ENCODE peak calls at places on chromosomes 7 and 10, in six cellular contexts. A is T-helper 1 cell; Q is sigmoid colon; O is KBM-7; W is activated naive CD4-positive, alpha-beta T cell treated with anti-CD3 and anti-CD28 coated beads for 36 hours; K is fibroblast of mammary gland. D is an unnamed sample.

GRCh38 chr7:139620676-139621344 is 97.3 kb downstream of the CLEC2L start:
- DNase-seq in W (peak; percentile 77), Q (no peak), O (peak; percentile 46), A (peak; percentile 29), K (peak; percentile 35), D (peak; percentile 56)

GRCh38 chr7:85287126-85287825 is 100.4 kb upstream of the SEMA3D start:
- DNase-seq in W (no peak), Q (no peak), K (peak; percentile 43), A (no peak), O (no peak), D (peak; percentile 6)

GRCh38 chr10:70830185-70830584 is 14.4 kb downstream of the SGPL1 start:
- DNase-seq in K (no peak), O (peak; percentile 36), A (no peak), Q (no peak), W (no peak), D (no peak)

GRCh38 chr7:101124376-101125056 is 2.4 kb upstream of the SERPINE1 start:
- DNase-seq in Q (no peak), W (no peak), O (peak; percentile 88), A (no peak), K (peak; percentile 80), D (peak; percentile 66)

GRCh38 chr10:15483215-15483970 is 112.3 kb upstream of the FAM171A1 start:
- DNase-seq in Q (no peak), A (no peak), W (no peak), K (no peak), O (no peak), D (no peak)

GRCh38 chr7:151759591-151760042 is 117.3 kb downstream of the PRKAG2 start:
- DNase-seq in K (peak; percentile 58), A (peak; percentile 37), W (peak; percentile 75), O (peak; percentile 58), Q (peak; percentile 83), D (peak; percentile 88)

GRCh38 chr7:66255533-66256100 is 50.5 kb downstream of the TPST1 start:
- DNase-seq in A (no peak), O (no peak), K (peak; percentile 81), W (no peak), Q (no peak), D (no peak)

GRCh38 chr7:108124820-108125219 is 5.3 kb downstream of the LAMB4 start:
- DNase-seq in K (peak; percentile 65), W (no peak), Q (no peak), O (no peak), A (no peak), D (no peak)

GRCh38 chr10:48791267-48791928 is 106.7 kb downstream of the WDFY4 start:
- DNase-seq in W (no peak), Q (no peak), A (no peak), O (no peak), K (no peak), D (no peak)

GRCh38 chr7:106038289-106038688 is 73.8 kb downstream of the SYPL1 start:
- DNase-seq in K (no peak), W (no peak), Q (peak; percentile 42), O (no peak), A (no peak), D (no peak)

GRCh38 chr10:64430690-64431323 is 909.6 kb downstream of the REEP3 start:
- DNase-seq in O (peak; percentile 48), W (no peak), K (peak; percentile 11), A (no peak), Q (no peak), D (peak; percentile 50)

GRCh38 chr10:43622022-43622421 is 15.8 kb downstream of the ZNF485 start:
- DNase-seq in K (no peak), W (no peak), Q (no peak), A (no peak), O (no peak), D (no peak)

D was measured in hepatocyte.